ENCODE peak calls at places on chromosomes 5 and 9, in eight cellular contexts. F is AG10803; W is CD4-positive, alpha-beta T cell; B is progenitor cell of endocrine pancreas; D is GM20000; Q is bronchial epithelial cell; H is foreskin fibroblast; C is HCT116. A is an unnamed sample.

GRCh38 chr9:121527371-121527770 is 27.7 kb upstream of the GGTA1 start:
- DNase-seq in Q (no peak), B (no peak), C (no peak), H (no peak), D (no peak), F (no peak), W (no peak), A (no peak)

GRCh38 chr5:68333649-68334549 is 118.3 kb downstream of the PIK3R1 start:
- DNase-seq in F (peak), Q (peak), C (peak), B (no peak), D (no peak), W (no peak), H (peak), A (no peak)

GRCh38 chr9:34123682-34124081 is 2.8 kb downstream of the DCAF12 start:
- DNase-seq in Q (no peak), C (no peak), B (no peak), D (peak), W (no peak), H (no peak), F (no peak), A (no peak)

GRCh38 chr9:6014668-6015270 is 655 bp downstream of the RANBP6 start:
- DNase-seq in C (peak), B (no peak), F (peak), D (no peak), Q (peak), W (no peak), H (peak), A (no peak)

GRCh38 chr9:92293075-92293354 is 482 bp downstream of the IARS1 start:
- DNase-seq in W (no peak), B (no peak), Q (no peak), F (no peak), C (no peak), H (no peak), D (no peak), A (no peak)

GRCh38 chr9:130745829-130746228 is 52.2 kb downstream of the EXOSC2 start:
- DNase-seq in D (no peak), F (no peak), H (no peak), Q (no peak), B (no peak), C (no peak), W (no peak), A (no peak)

GRCh38 chr5:107878676-107879075 is 207.9 kb upstream of the EFNA5 start:
- DNase-seq in H (no peak), W (no peak), F (no peak), Q (no peak), C (no peak), D (no peak), B (no peak), A (no peak)

GRCh38 chr5:149452007-149452664 is 73.0 kb upstream of the IL17B start:
- DNase-seq in Q (no peak), B (peak), F (peak), D (no peak), H (no peak), C (no peak), W (no peak), A (no peak)

GRCh38 chr5:174059247-174059646 is 13.7 kb downstream of the NSG2 start:
- DNase-seq in D (no peak), F (no peak), H (no peak), W (no peak), C (no peak), B (no peak), Q (no peak), A (no peak)

GRCh38 chr9:126491256-126491879 is 122.4 kb upstream of the LMX1B start:
- DNase-seq in H (peak), C (no peak), D (peak), W (peak), Q (peak), F (peak), B (no peak), A (no peak)

GRCh38 chr9:98610196-98610595 is 98.5 kb downstream of the GABBR2 start:
- DNase-seq in W (no peak), H (no peak), Q (no peak), D (no peak), B (no peak), F (peak), C (no peak), A (no peak)

GRCh38 chr5:170551076-170551475 is 47.3 kb downstream of the KCNIP1 start:
- DNase-seq in H (no peak), D (no peak), W (no peak), C (no peak), F (no peak), B (no peak), Q (no peak), A (no peak)

GRCh38 chr5:13994606-13995336 is 50.3 kb upstream of the DNAH5 start:
- DNase-seq in W (no peak), C (no peak), Q (no peak), F (peak), H (peak), B (no peak), D (peak), A (no peak)

GRCh38 chr5:65394078-65394477 is 87.6 kb downstream of the ADAMTS6 start:
- DNase-seq in H (peak), W (no peak), D (no peak), F (peak), Q (no peak), B (no peak), C (no peak), A (no peak)

GRCh38 chr5:172798422-172799215 is 27.6 kb upstream of the DUSP1 start:
- DNase-seq in C (no peak), B (no peak), D (no peak), W (no peak), Q (peak), F (peak), H (peak), A (no peak)

GRCh38 chr9:4430492-4431261 is 59.6 kb upstream of the SLC1A1 start:
- DNase-seq in W (no peak), F (peak), D (no peak), B (no peak), C (no peak), H (no peak), Q (no peak), A (no peak)

GRCh38 chr5:56791396-56791795 is 24.0 kb upstream of the MAP3K1 start:
- DNase-seq in F (no peak), Q (no peak), W (no peak), B (no peak), H (no peak), D (no peak), C (no peak), A (no peak)

GRCh38 chr9:28093141-28093540 is 519.9 kb upstream of the C9orf72 start:
- DNase-seq in B (no peak), C (no peak), W (no peak), Q (no peak), F (no peak), H (no peak), D (no peak), A (no peak)

GRCh38 chr5:115514220-115514619 is 30.4 kb downstream of the FEM1C start:
- DNase-seq in H (no peak), D (no peak), W (no peak), Q (no peak), F (peak), C (no peak), B (no peak), A (no peak)
- TF ChIP-seq CTCF in H (no peak), D (no peak), W (no peak), Q (no peak), F (no peak), C (no peak), B (no peak), A (no peak)

GRCh38 chr5:11182441-11183080 is 421.5 kb upstream of the DAP start:
- DNase-seq in D (peak), C (peak), H (peak), F (peak), B (no peak), W (no peak), Q (peak), A (no peak)
- TF ChIP-seq CTCF in D (peak), C (peak), H (peak), F (peak), B (peak), W (no peak), Q (peak), A (no peak)

DNA sequence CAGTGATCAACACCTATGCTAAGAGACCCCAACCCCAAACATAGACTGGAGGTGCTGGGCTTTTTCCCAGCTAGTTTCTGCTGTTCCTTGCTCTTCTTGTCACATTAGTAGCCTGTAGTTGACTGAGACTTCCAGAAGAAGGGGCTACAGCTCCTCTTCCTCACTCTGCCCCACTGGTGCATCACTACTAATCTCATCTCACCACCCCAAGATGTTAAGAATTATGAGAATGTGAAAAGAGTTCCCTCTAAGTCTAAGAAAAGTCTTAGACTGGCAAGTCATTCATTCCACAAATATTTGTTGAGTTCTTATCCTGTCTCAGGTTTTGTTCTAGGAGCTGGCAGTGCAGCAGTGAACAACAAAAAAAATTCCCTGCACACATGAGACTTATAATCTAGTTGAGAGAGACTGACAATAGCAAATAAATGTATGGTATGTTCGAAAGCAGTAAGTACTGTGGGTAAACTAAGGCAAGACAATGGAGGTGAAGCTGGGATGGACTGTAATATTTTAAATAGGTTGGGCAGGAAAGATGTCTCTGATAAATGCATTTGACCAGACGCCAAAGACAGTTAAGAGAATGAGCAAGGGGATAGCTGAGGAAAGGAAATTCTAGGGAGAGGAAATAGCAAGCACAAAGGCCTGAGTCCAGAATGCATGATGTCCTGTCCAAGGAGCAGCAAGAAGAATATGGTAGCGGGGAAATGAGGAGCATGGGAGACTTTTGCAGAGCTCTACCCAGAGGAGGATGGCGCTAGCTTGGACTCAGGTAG is 92.3 kb downstream of the PTCD2 start:
- DNase-seq in Q (no peak), W (no peak), H (no peak), F (peak), C (no peak), D (no peak), B (no peak), A (no peak)
- TF ChIP-seq CTCF in Q (no peak), W (no peak), H (peak), F (peak), C (no peak), D (no peak), B (no peak), A (no peak)

GRCh38 chr9:35338086-35338485 is 151.8 kb upstream of the RUSC2 start:
- DNase-seq in H (no peak), B (no peak), F (no peak), W (no peak), D (no peak), C (no peak), Q (no peak), A (no peak)
- TF ChIP-seq CTCF in H (no peak), B (no peak), F (no peak), W (no peak), D (no peak), C (no peak), Q (no peak), A (no peak)

DNA sequence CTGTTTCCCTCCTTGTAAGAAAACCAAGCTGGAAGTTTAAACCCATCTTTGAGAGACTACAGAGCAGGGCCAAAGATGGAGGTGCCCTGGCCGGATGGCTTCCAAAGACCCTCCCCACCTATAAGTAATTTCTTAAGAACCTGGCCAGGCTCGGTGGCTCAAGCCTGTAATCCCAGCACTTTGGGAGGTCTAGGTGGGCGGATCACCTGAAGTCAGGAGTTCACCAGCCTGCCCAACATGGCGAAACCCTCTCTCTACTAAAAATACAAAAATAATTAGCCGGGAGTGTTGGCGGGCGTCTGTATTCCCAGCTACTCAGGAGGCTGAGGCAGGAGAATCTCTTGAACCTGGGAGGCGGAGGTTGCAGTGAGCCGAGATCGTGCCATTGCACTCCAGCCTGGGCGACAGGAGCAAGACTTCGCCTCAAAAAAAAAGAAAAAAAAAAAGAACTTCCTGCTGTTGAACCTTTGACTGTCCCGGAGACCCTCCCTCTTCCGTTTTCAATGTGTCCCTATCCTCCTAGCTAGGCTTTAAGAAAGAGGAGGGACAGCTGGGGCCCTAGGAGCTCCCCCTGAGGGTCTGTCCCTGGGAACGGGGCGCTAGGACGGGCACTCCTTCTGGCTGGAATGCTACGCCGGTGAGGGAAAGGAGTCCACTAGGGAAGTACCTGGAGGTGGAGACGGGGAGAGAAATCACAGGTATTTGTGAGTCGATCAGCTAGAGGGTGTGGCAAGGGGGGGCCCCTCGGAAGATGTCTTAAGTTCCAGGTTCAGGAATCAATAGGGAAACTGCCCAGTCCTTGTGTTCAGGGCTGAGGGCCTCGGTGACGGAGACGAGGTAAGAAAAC is 4.8 kb downstream of the SIT1 start:
- DNase-seq in D (peak), H (peak), Q (peak), W (no peak), C (peak), B (peak), F (peak), A (no peak)
- TF ChIP-seq CTCF in D (no peak), H (no peak), Q (peak), W (no peak), C (peak), B (peak), F (peak), A (no peak)

GRCh38 chr9:32384364-32385134 is at the start of gene ACO1:
- DNase-seq in Q (peak), B (peak), W (peak), C (peak), H (peak), D (peak), F (peak), A (peak)
- TF ChIP-seq CTCF in Q (no peak), B (no peak), W (no peak), C (no peak), H (no peak), D (no peak), F (no peak), A (no peak)

GRCh38 chr5:152443935-152444334 is 38.9 kb upstream of the NMUR2 start:
- DNase-seq in H (no peak), B (no peak), W (no peak), C (no peak), D (no peak), Q (no peak), F (no peak), A (no peak)
- TF ChIP-seq CTCF in H (no peak), B (no peak), W (no peak), C (no peak), D (no peak), Q (no peak), F (no peak), A (no peak)

DNA sequence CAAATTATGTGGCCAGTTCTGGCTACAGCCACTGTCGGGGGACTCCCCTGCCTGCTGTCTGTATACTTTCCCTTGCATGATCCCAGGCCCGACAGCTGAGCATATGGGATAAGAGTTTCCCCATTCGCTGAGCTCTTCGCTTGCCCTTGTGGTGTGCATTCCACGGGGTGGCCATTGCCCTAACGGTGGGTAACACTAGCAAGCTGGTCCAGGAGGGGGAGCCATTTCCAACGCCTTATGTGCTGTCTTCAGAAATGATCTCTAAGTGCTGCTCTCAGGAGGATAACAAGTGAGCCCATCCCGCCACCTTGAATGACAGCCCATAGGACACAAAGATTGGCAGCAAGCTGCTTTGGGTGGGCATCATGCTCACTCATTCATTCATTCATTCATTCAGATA is 190.9 kb downstream of the FSTL4 start:
- DNase-seq in D (no peak), H (no peak), F (no peak), C (no peak), W (no peak), B (no peak), Q (no peak), A (no peak)
- TF ChIP-seq CTCF in D (peak), H (peak), F (peak), C (peak), W (no peak), B (peak), Q (peak), A (no peak)

DNA sequence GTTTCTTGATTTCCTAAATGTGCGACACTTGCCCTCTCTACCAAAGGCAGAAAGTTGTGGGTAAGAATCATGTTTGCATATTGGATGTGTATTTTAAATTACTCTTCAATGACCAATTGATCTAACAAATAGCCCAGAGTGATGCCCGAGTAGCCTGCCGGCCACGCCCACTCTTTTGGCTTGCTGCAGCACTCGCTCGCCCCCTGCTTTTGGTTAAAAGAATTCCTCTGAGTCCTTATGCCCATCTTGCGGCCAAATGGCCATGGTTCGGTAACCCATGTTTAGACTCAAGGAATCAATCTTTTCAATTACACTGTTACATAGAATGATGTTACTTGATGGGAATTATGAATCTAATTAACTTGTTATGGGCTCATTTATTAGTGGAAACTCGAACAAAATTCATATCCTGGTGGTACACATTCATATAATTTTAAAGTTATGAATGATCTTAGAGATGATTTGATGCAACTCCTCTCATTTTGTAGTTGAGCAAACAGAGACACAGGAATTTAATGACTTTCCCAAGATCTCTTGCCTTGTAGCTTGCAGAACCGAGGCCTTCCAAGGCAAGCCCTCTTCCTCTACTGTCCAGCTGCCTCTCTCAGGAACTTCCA is 36.5 kb downstream of the PPIC start:
- DNase-seq in B (no peak), F (peak), C (peak), Q (peak), H (peak), D (peak), W (no peak), A (peak)
- TF ChIP-seq CTCF in B (peak), F (peak), C (peak), Q (peak), H (peak), D (peak), W (peak), A (peak)